ENCODE peak calls at places on chromosomes 3 and 15, in six cellular contexts. Z, U, Y, B, L and E are unnamed samples.
A peak's percentile ranks its signal among the peaks of the same experiment; 100 is the strongest.

GRCh38 chr3:175741951-175742350 is 882.8 kb downstream of the NAALADL2 start:
- DNase-seq in Z (no peak), U (no peak), Y (no peak), B (no peak), L (peak; percentile 33), E (no peak)

GRCh38 chr3:127915115-127915936 is at the start of gene KBTBD12:
- DNase-seq in Z (peak; percentile 73), U (peak; percentile 77), Y (peak; percentile 9), B (no peak), L (no peak), E (no peak)

GRCh38 chr3:143654906-143655305 is 193.4 kb downstream of the SLC9A9 start:
- DNase-seq in Z (no peak), U (no peak), Y (no peak), B (no peak), L (peak; percentile 36), E (no peak)

GRCh38 chr3:138396752-138397410 is 37.5 kb upstream of the ESYT3 start:
- DNase-seq in Z (no peak), U (no peak), Y (no peak), B (no peak), L (no peak), E (no peak)

GRCh38 chr3:3664916-3665315 is 134.3 kb upstream of the LRRN1 start:
- DNase-seq in Z (no peak), U (no peak), Y (no peak), B (no peak), L (peak; percentile 79), E (peak; percentile 22)

GRCh38 chr15:64695571-64695992 is 79.8 kb downstream of the RBPMS2 start:
- DNase-seq in Z (no peak), U (no peak), Y (no peak), B (no peak), L (no peak), E (no peak)

GRCh38 chr15:93943607-93944006 is 287.8 kb upstream of the MCTP2 start:
- DNase-seq in Z (no peak), U (no peak), Y (no peak), B (no peak), L (peak; percentile 46), E (no peak)

GRCh38 chr3:125582707-125583106 is 12.6 kb downstream of the OSBPL11 start:
- DNase-seq in Z (no peak), U (no peak), Y (no peak), B (no peak), L (no peak), E (no peak)

GRCh38 chr3:129543156-129543790 is at the start of gene H1-8:
- DNase-seq in Z (no peak), U (no peak), Y (no peak), B (no peak), L (no peak), E (no peak)

GRCh38 chr3:132382688-132383194 is 34.6 kb upstream of the DNAJC13 start:
- DNase-seq in Z (no peak), U (no peak), Y (no peak), B (no peak), L (no peak), E (no peak)

GRCh38 chr3:59791774-59792308 is 742.0 kb upstream of the CFAP20DC start:
- DNase-seq in Z (no peak), U (no peak), Y (no peak), B (no peak), L (no peak), E (no peak)

GRCh38 chr15:49235446-49236207 is 65.6 kb downstream of the GALK2 start:
- DNase-seq in Z (peak; percentile 40), U (peak; percentile 78), Y (peak; percentile 57), B (peak; percentile 92), L (peak; percentile 38), E (no peak)

GRCh38 chr3:5796541-5796940 is 609.0 kb downstream of the EDEM1 start:
- DNase-seq in Z (no peak), U (no peak), Y (no peak), B (no peak), L (no peak), E (no peak)

GRCh38 chr15:42275780-42276395 is 2.7 kb upstream of the TMEM87A start:
- DNase-seq in Z (no peak), U (no peak), Y (no peak), B (peak; percentile 7), L (no peak), E (no peak)

GRCh38 chr3:117486709-117487394 is 777.3 kb downstream of the TUSC7 start:
- DNase-seq in Z (no peak), U (no peak), Y (no peak), B (no peak), L (no peak), E (no peak)

GRCh38 chr15:78681306-78682012 is 40.4 kb upstream of the CHRNB4 start:
- DNase-seq in Z (no peak), U (no peak), Y (no peak), B (no peak), L (no peak), E (no peak)

GRCh38 chr3:11606865-11607440 is 36.8 kb downstream of the VGLL4 start:
- DNase-seq in Z (no peak), U (no peak), Y (no peak), B (no peak), L (peak; percentile 72), E (no peak)
- H3K27ac ChIP-seq in Z (no peak overlapping the region), U (peak overlapping the region; percentile 45), Y (no peak overlapping the region), B (no peak overlapping the region), L (no peak overlapping the region), E (peak overlapping the region; percentile 59)

GRCh38 chr15:60655252-60655651 is 176.3 kb upstream of the ICE2 start:
- DNase-seq in Z (no peak), U (no peak), Y (no peak), B (no peak), L (no peak), E (no peak)

GRCh38 chr15:60660290-60661051 is 181.5 kb upstream of the ICE2 start:
- DNase-seq in Z (peak; percentile 37), U (no peak), Y (no peak), B (peak; percentile 67), L (peak; percentile 65), E (no peak)

GRCh38 chr15:60656041-60656440 is 177.1 kb upstream of the ICE2 start:
- DNase-seq in Z (no peak), U (no peak), Y (no peak), B (peak; percentile 20), L (no peak), E (no peak)

GRCh38 chr15:60656491-60657284 is 177.7 kb upstream of the ICE2 start:
- DNase-seq in Z (no peak), U (no peak), Y (no peak), B (no peak), L (no peak), E (no peak)

GRCh38 chr15:60661075-60661645 is 182.2 kb upstream of the ICE2 start:
- DNase-seq in Z (no peak), U (no peak), Y (no peak), B (no peak), L (peak; percentile 7), E (no peak)
- H3K27ac ChIP-seq in Z (peak overlapping the region; percentile 31), U (peak overlapping the region; percentile 23), Y (no peak overlapping the region), B (no peak overlapping the region), L (peak overlapping the region; percentile 30), E (peak overlapping the region; percentile 49)

GRCh38 chr3:15253023-15253697 is 47.1 kb downstream of the CAPN7 start:
- DNase-seq in Z (no peak), U (no peak), Y (no peak), B (no peak), L (no peak), E (no peak)
- H3K27ac ChIP-seq in Z (no peak overlapping the region), U (no peak overlapping the region), Y (no peak overlapping the region), B (no peak overlapping the region), L (no peak overlapping the region), E (no peak overlapping the region)

GRCh38 chr3:69753179-69753775 is 14.0 kb downstream of the MITF start:
- DNase-seq in Z (no peak), U (no peak), Y (no peak), B (no peak), L (no peak), E (no peak)

GRCh38 chr3:69747511-69748248 is 8.4 kb downstream of the MITF start:
- DNase-seq in Z (no peak), U (no peak), Y (no peak), B (no peak), L (no peak), E (no peak)

GRCh38 chr3:69748503-69748902 is 9.2 kb downstream of the MITF start:
- DNase-seq in Z (no peak), U (no peak), Y (no peak), B (no peak), L (no peak), E (no peak)

GRCh38 chr3:69749461-69749860 is 10.2 kb downstream of the MITF start:
- DNase-seq in Z (no peak), U (no peak), Y (no peak), B (no peak), L (no peak), E (no peak)

DNA sequence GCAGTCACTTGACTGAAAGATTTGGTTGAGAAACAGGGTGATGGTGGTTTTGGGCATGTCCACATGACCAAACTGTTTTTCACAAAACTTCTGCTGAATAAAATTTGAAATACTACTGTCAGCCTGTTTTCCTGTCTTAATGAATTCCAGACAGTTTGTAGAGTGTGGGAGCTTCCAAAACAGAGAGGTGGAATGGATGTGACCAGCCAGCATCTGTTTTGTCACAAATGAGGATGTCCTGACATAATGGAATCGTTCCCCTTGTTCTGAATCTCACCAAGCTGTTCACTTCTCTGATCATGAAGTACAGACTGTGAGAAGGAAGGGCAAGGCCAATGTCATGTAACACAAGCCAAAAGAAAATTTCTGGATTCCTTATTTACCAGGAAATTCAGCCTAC is 11.9 kb downstream of the MITF start:
- DNase-seq in Z (no peak), U (no peak), Y (no peak), B (no peak), L (no peak), E (no peak)
- H3K27ac ChIP-seq in Z (peak overlapping the region; percentile 9), U (peak overlapping the region; percentile 72), Y (no peak overlapping the region), B (no peak overlapping the region), L (no peak overlapping the region), E (no peak overlapping the region)

DNA sequence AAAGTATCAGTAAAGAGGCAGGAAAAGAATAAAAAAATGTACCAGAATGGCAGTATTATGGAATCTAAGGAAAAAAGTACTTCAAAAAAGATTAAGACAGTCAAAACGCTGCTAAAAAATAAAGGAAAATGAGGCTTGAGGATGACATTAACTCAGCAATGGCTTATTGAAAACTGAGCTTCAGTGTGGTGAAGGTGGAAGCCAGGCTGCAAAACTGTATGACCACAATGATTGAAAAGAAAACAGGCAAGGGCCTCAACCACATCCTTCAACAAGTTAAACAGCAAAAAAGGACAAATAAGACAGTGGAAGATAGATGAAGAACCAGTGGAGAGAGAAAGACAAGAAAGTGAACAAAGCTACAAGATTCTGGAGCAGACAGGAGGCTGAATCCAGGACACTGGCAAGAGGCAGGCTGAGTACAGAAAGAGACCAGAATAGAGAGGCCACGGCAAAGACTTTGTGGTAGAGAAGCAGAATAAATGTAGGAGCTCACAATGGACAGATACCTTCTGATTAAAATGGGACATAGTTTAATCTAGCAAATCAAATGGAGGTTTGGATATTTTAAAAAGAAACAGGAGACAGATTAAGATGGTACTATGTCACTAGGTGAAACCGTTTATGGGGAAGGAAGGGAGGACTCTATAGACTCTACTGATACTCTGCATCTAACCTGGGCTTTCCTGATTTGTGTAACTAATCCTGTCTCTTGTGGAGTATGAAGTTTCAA is 86.1 kb downstream of the TJP1 start:
- DNase-seq in Z (no peak), U (no peak), Y (no peak), B (no peak), L (no peak), E (no peak)
- H3K27ac ChIP-seq in Z (no peak overlapping the region), U (no peak overlapping the region), Y (no peak overlapping the region), B (no peak overlapping the region), L (peak overlapping the region; percentile 4), E (peak overlapping the region; percentile 48)

DNA sequence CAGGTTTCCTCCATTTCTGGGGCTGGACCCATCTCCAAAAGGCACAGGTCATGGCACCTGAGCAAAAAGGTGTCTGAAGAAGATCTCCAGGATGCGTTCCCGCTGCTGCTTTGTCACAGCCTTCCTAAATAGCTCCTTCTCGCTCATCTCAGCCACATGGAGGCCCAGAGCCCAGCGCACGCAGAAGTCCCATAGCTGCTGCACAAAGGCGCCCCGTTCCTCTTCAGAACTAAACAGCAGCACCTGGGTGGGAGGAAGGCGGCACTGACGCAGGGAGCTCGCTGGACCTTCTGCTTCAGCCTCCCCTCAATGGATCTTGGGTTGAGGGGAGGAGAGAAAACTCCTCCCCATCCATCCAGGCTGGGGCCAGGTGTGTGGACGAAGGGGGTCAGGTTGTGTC is 8.4 kb downstream of the DUOX2 start:
- DNase-seq in Z (no peak), U (peak; percentile 44), Y (no peak), B (no peak), L (no peak), E (no peak)
- H3K27ac ChIP-seq in Z (no peak overlapping the region), U (no peak overlapping the region), Y (no peak overlapping the region), B (no peak overlapping the region), L (no peak overlapping the region), E (no peak overlapping the region)